ENCODE peak calls at places on chromosomes 2 and 18, in seven cellular contexts. One of them, this sample, is unnamed.

GRCh38 chr18:2958819-2959298 is 54.1 kb downstream of the LPIN2 start:
- DNase-seq in CD8-positive, alpha-beta T cell: no peak
- DNase-seq in fibroblast of mammary gland: peak; percentile 79
- DNase-seq in cardiac muscle cell: peak; percentile 89
- DNase-seq in CD8-positive, alpha-beta memory T cell: peak; percentile 63
- DNase-seq in Panc1: no peak
- DNase-seq in CD4-positive, alpha-beta memory T cell: peak; percentile 37
- DNase-seq in this sample: no peak

GRCh38 chr18:41613210-41613609 is 341.8 kb upstream of the PIK3C3 start:
- DNase-seq in CD4-positive, alpha-beta memory T cell: no peak
- DNase-seq in CD8-positive, alpha-beta T cell: no peak
- DNase-seq in Panc1: no peak
- DNase-seq in cardiac muscle cell: peak; percentile 52
- DNase-seq in fibroblast of mammary gland: no peak
- DNase-seq in CD8-positive, alpha-beta memory T cell: no peak
- DNase-seq in this sample: no peak

GRCh38 chr2:127664065-127664894 is 11.1 kb downstream of the LIMS2 start:
- DNase-seq in CD8-positive, alpha-beta T cell: peak; percentile 37
- DNase-seq in CD8-positive, alpha-beta memory T cell: no peak
- DNase-seq in Panc1: no peak
- DNase-seq in fibroblast of mammary gland: no peak
- DNase-seq in CD4-positive, alpha-beta memory T cell: no peak
- DNase-seq in cardiac muscle cell: no peak
- DNase-seq in this sample: peak; percentile 35

GRCh38 chr2:237299897-237300296 is 114.1 kb downstream of the COL6A3 start:
- DNase-seq in Panc1: no peak
- DNase-seq in cardiac muscle cell: peak; percentile 88
- DNase-seq in fibroblast of mammary gland: peak; percentile 99
- DNase-seq in CD4-positive, alpha-beta memory T cell: no peak
- DNase-seq in CD8-positive, alpha-beta T cell: no peak
- DNase-seq in CD8-positive, alpha-beta memory T cell: no peak
- DNase-seq in this sample: no peak

GRCh38 chr2:37847792-37848191 is 77.3 kb upstream of the RMDN2 start:
- DNase-seq in CD4-positive, alpha-beta memory T cell: no peak
- DNase-seq in fibroblast of mammary gland: no peak
- DNase-seq in cardiac muscle cell: no peak
- DNase-seq in CD8-positive, alpha-beta T cell: no peak
- DNase-seq in Panc1: no peak
- DNase-seq in CD8-positive, alpha-beta memory T cell: no peak
- DNase-seq in this sample: no peak

GRCh38 chr2:9473985-9474360 is 378 bp upstream of the IAH1 start:
- DNase-seq in CD4-positive, alpha-beta memory T cell: peak; percentile 76
- DNase-seq in Panc1: no peak
- DNase-seq in CD8-positive, alpha-beta memory T cell: peak; percentile 87
- DNase-seq in CD8-positive, alpha-beta T cell: peak; percentile 81
- DNase-seq in cardiac muscle cell: peak; percentile 52
- DNase-seq in fibroblast of mammary gland: peak; percentile 37
- DNase-seq in this sample: no peak

GRCh38 chr2:219565130-219566080 is 5.9 kb downstream of the OBSL1 start:
- DNase-seq in CD8-positive, alpha-beta memory T cell: no peak
- DNase-seq in fibroblast of mammary gland: no peak
- DNase-seq in Panc1: no peak
- DNase-seq in CD4-positive, alpha-beta memory T cell: no peak
- DNase-seq in cardiac muscle cell: no peak
- DNase-seq in CD8-positive, alpha-beta T cell: no peak
- DNase-seq in this sample: no peak

GRCh38 chr2:166375736-166376487 is at the start of gene SCN9A:
- DNase-seq in CD8-positive, alpha-beta memory T cell: no peak
- DNase-seq in fibroblast of mammary gland: peak; percentile 58
- DNase-seq in cardiac muscle cell: peak; percentile 70
- DNase-seq in CD4-positive, alpha-beta memory T cell: no peak
- DNase-seq in CD8-positive, alpha-beta T cell: no peak
- DNase-seq in Panc1: no peak
- DNase-seq in this sample: peak; percentile 68

GRCh38 chr2:96816836-96817702 is 1.0 kb downstream of the CNNM3 start:
- DNase-seq in CD8-positive, alpha-beta T cell: no peak
- DNase-seq in CD4-positive, alpha-beta memory T cell: no peak
- DNase-seq in fibroblast of mammary gland: peak; percentile 21
- DNase-seq in CD8-positive, alpha-beta memory T cell: no peak
- DNase-seq in Panc1: no peak
- DNase-seq in cardiac muscle cell: peak; percentile 27
- DNase-seq in this sample: no peak

GRCh38 chr2:3490191-3491158 is 28.9 kb downstream of the ADI1 start:
- DNase-seq in Panc1: no peak
- DNase-seq in cardiac muscle cell: peak; percentile 43
- DNase-seq in CD8-positive, alpha-beta memory T cell: no peak
- DNase-seq in CD8-positive, alpha-beta T cell: no peak
- DNase-seq in CD4-positive, alpha-beta memory T cell: no peak
- DNase-seq in fibroblast of mammary gland: no peak
- DNase-seq in this sample: no peak